ENCODE peak calls at places on chromosomes 7 and 10, in four cellular contexts. H is endodermal cell, Z is HFF-Myc, M is tibial artery. J is an unnamed sample.
A peak's percentile ranks its signal among the peaks of the same experiment; 100 is the strongest.

GRCh38 chr7:55127135-55127551 is 108.3 kb downstream of the EGFR start:
- DNase-seq in H (no peak), M (no peak), Z (no peak), J (peak; percentile 81)

GRCh38 chr10:68606918-68607317 is 46.8 kb downstream of the TET1 start:
- DNase-seq in H (no peak), M (no peak), Z (no peak), J (no peak)

GRCh38 chr7:877312-878232 is 1.2 kb downstream of the GET4 start:
- DNase-seq in Z (no peak), H (peak; percentile 70), M (no peak), J (no peak)

GRCh38 chr7:99132922-99133321 is 11.0 kb downstream of the SMURF1 start:
- DNase-seq in Z (no peak), M (no peak), H (no peak), J (no peak)

GRCh38 chr10:33117816-33118215 is 159.8 kb upstream of the ITGB1 start:
- DNase-seq in Z (no peak), M (no peak), H (no peak), J (no peak)

GRCh38 chr10:85719408-85719807 is 647.2 kb downstream of the GRID1 start:
- DNase-seq in M (no peak), H (no peak), Z (no peak), J (no peak)

GRCh38 chr10:97081621-97082235 is 104.0 kb downstream of the SLIT1 start:
- DNase-seq in Z (peak; percentile 29), M (no peak), H (peak; percentile 94), J (peak; percentile 41)

GRCh38 chr10:70652761-70653657 is 19.3 kb upstream of the ADAMTS14 start:
- DNase-seq in H (no peak), Z (peak; percentile 83), M (no peak), J (peak; percentile 99)

GRCh38 chr10:11993834-11994468 is 48.7 kb downstream of the UPF2 start:
- DNase-seq in Z (no peak), M (no peak), H (no peak), J (no peak)

GRCh38 chr10:112548535-112549276 is 101.7 kb downstream of the VTI1A start:
- DNase-seq in Z (no peak), M (no peak), H (no peak), J (no peak)

GRCh38 chr10:70664702-70665195 is 7.6 kb upstream of the ADAMTS14 start:
- DNase-seq in H (peak; percentile 20), M (peak; percentile 25), Z (peak; percentile 99), J (peak; percentile 96)

GRCh38 chr7:79615466-79615865 is 162.0 kb upstream of the MAGI2 start:
- DNase-seq in Z (no peak), H (no peak), M (no peak), J (peak; percentile 12)

GRCh38 chr10:86203162-86203905 is 163.3 kb downstream of the GRID1 start:
- DNase-seq in M (no peak), H (peak; percentile 91), Z (no peak), J (no peak)

GRCh38 chr7:128311003-128311402 is 32.7 kb downstream of the RBM28 start:
- DNase-seq in M (no peak), H (no peak), Z (no peak), J (peak; percentile 14)

GRCh38 chr10:15486404-15486803 is 115.3 kb upstream of the FAM171A1 start:
- DNase-seq in M (no peak), H (no peak), Z (no peak), J (no peak)

GRCh38 chr7:66198956-66199355 is 6.2 kb upstream of the TPST1 start:
- DNase-seq in M (peak; percentile 27), Z (no peak), H (peak; percentile 56), J (no peak)

GRCh38 chr7:30804078-30804661 is 33.0 kb downstream of the MINDY4 start:
- DNase-seq in H (no peak), Z (peak; percentile 75), M (no peak), J (peak; percentile 88)

GRCh38 chr7:150969483-150969874 is 8.6 kb downstream of the KCNH2 start:
- DNase-seq in M (no peak), H (no peak), Z (no peak), J (no peak)

GRCh38 chr7:130865408-130866236 is 131.6 kb upstream of the KLF14 start:
- DNase-seq in Z (no peak), H (peak; percentile 77), M (no peak), J (peak; percentile 70)

GRCh38 chr10:30384791-30385201 is 35.7 kb upstream of the MTPAP start:
- DNase-seq in M (no peak), H (peak; percentile 78), Z (no peak), J (peak; percentile 14)

GRCh38 chr7:6254891-6255290 is 17.5 kb downstream of the CYTH3 start:
- DNase-seq in M (no peak), H (no peak), Z (no peak), J (no peak)

GRCh38 chr7:83648464-83649241 is at the start of gene SEMA3E:
- DNase-seq in M (no peak), Z (no peak), H (peak; percentile 90), J (peak; percentile 59)

GRCh38 chr7:101985646-101986199 is 168.3 kb downstream of the CUX1 start:
- DNase-seq in H (peak; percentile 69), M (no peak), Z (no peak), J (no peak)

GRCh38 chr7:114835861-114836260 is 86.0 kb upstream of the MDFIC start:
- DNase-seq in H (no peak), M (no peak), Z (no peak), J (no peak)

GRCh38 chr10:109454691-109455090 is 468.6 kb downstream of the XPNPEP1 start:
- DNase-seq in M (no peak), H (no peak), Z (no peak), J (no peak)

GRCh38 chr10:97444212-97444611 is 1.6 kb downstream of the EXOSC1 start:
- DNase-seq in M (no peak), H (no peak), Z (no peak), J (no peak)

GRCh38 chr10:98314577-98315284 is 46.7 kb upstream of the LOXL4 start:
- DNase-seq in M (peak; percentile 88), H (no peak), Z (no peak), J (peak; percentile 67)

GRCh38 chr7:134121632-134122139 is 5.5 kb upstream of the LRGUK start:
- DNase-seq in Z (no peak), M (no peak), H (no peak), J (no peak)

GRCh38 chr10:104683567-104683966 is 42.5 kb downstream of the SORCS3 start:
- DNase-seq in Z (no peak), H (peak; percentile 5), M (no peak), J (no peak)

GRCh38 chr7:143256325-143256724 is 6.9 kb upstream of the GSTK1 start:
- DNase-seq in H (no peak), Z (no peak), M (no peak), J (no peak)

GRCh38 chr10:94232711-94233383 is 129.9 kb downstream of the NOC3L start:
- DNase-seq in H (no peak), Z (no peak), M (no peak), J (no peak)
- TF ChIP-seq CTCF in H (no peak), Z (no peak), M (no peak), J (no peak)

GRCh38 chr7:106770191-106770590 is 94.9 kb upstream of the PIK3CG start:
- DNase-seq in H (no peak), M (no peak), Z (peak; percentile 53), J (peak; percentile 74)
- H3K4me3 ChIP-seq in H (no peak overlapping the region), M (no peak overlapping the region), Z (no peak overlapping the region), J (no peak overlapping the region)

GRCh38 chr7:2713978-2714377 is 26.0 kb downstream of the AMZ1 start:
- DNase-seq in M (no peak), H (peak; percentile 37), Z (no peak), J (no peak)

GRCh38 chr7:2714636-2715035 is 26.6 kb downstream of the AMZ1 start:
- DNase-seq in H (peak; percentile 43), Z (no peak), M (no peak), J (no peak)

GRCh38 chr7:2715341-2716231 is 27.6 kb downstream of the AMZ1 start:
- DNase-seq in Z (no peak), H (no peak), M (no peak), J (no peak)

GRCh38 chr7:2711895-2712675 is 24.1 kb downstream of the AMZ1 start:
- DNase-seq in H (peak; percentile 55), M (no peak), Z (no peak), J (no peak)

DNA sequence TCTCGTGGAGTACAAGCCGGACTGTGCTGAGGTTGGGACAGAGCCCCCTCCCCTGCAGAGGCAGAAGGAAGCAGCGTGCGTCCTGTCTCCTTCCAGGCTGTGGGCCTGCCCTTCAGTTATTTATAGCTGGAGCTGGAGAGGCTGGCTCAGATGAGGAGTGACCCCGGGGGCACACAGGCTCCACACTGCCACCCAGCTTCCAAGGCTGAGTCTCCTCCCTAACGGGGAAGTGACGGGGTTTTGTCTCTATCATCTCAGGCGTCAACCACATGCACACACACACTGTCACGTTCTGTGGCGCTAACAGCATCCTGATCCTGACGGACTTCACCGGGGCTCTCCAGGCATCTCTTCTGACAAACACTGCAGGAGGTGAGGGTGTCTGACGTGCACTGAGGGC is 25.4 kb downstream of the AMZ1 start:
- DNase-seq in M (no peak), H (peak; percentile 59), Z (no peak), J (no peak)
- TF ChIP-seq CTCF in M (no peak), H (peak; percentile 20), Z (no peak), J (no peak)

GRCh38 chr10:60388709-60389241 is 900 bp downstream of the ANK3 start:
- DNase-seq in Z (no peak), M (no peak), H (peak; percentile 51), J (no peak)
- H3K4me3 ChIP-seq in Z (no peak overlapping the region), M (no peak overlapping the region), H (no peak overlapping the region), J (no peak overlapping the region)

GRCh38 chr10:127498081-127498480 is 51.0 kb upstream of the NPS start:
- DNase-seq in M (no peak), H (no peak), Z (no peak), J (no peak)

GRCh38 chr10:127496045-127496444 is 53.1 kb upstream of the NPS start:
- DNase-seq in H (no peak), Z (no peak), M (no peak), J (no peak)

GRCh38 chr10:127492607-127493250 is 56.4 kb upstream of the NPS start:
- DNase-seq in Z (no peak), M (no peak), H (peak; percentile 80), J (no peak)
- TF ChIP-seq CTCF in Z (peak; percentile 49), M (no peak), H (peak; percentile 77), J (peak; percentile 24)

GRCh38 chr10:25933653-25934608 is at the start of gene MYO3A:
- DNase-seq in Z (no peak), H (peak; percentile 90), M (peak; percentile 61), J (no peak)

GRCh38 chr10:25934673-25935139 is 677 bp downstream of the MYO3A start:
- DNase-seq in H (peak; percentile 85), M (no peak), Z (no peak), J (no peak)
- H3K4me3 ChIP-seq in H (peak overlapping the region; percentile 84), M (peak overlapping the region; percentile 54), Z (no peak overlapping the region), J (no peak overlapping the region)

DNA sequence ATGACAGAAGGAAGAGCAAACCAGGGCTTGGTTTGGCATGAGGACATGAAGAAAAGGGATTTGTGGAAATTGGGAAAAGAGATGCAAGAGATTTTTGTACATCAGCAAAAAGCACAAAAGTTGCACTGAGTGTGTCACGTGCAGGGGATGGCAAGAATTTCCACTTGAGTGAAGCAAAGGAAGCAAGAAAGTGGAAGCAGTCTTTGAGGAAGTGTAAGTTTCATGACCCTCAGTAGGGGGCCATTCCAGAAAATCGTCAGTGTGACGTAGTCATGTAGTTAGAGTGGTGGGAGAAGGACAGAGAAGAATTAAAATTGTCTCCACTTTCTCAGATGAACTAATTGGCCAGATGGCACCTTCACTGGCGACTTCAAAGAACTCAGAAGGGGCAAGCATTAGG is 123.3 kb upstream of the FZD1 start:
- DNase-seq in Z (no peak), H (no peak), M (peak; percentile 70), J (no peak)
- TF ChIP-seq CTCF in Z (no peak), H (no peak), M (no peak), J (no peak)

GRCh38 chr7:124790645-124791044 is 25.1 kb upstream of the GPR37 start:
- DNase-seq in Z (no peak), M (no peak), H (no peak), J (no peak)
- H3K4me3 ChIP-seq in Z (no peak overlapping the region), M (peak overlapping the region; percentile 36), H (no peak overlapping the region), J (no peak overlapping the region)